ENCODE peak calls at places on chromosomes 6 and 20, in four cellular contexts. U is neural progenitor cell, T is HCT116, L is hepatocyte. Q is an unnamed sample.

GRCh38 chr6:147099974-147100373 is 104.2 kb upstream of the STXBP5 start:
- DNase-seq in T (no peak), L (no peak), U (no peak), Q (no peak)

GRCh38 chr6:43964659-43965570 is 162.3 kb downstream of the MRPL14 start:
- DNase-seq in T (no peak), L (no peak), U (no peak), Q (no peak)

GRCh38 chr6:37077459-37078296 is 72.2 kb downstream of the FGD2 start:
- DNase-seq in U (peak), L (peak), T (no peak), Q (peak)

GRCh38 chr6:163679753-163680152 is 265.2 kb downstream of the QKI start:
- DNase-seq in L (peak), T (no peak), U (no peak), Q (no peak)

GRCh38 chr6:93992976-93993375 is 573.6 kb upstream of the EPHA7 start:
- DNase-seq in L (no peak), U (no peak), T (no peak), Q (no peak)

GRCh38 chr20:21548390-21549035 is 34.6 kb upstream of the NKX2-2 start:
- DNase-seq in U (no peak), T (no peak), L (no peak), Q (no peak)

GRCh38 chr20:63873477-63873971 is 8.5 kb downstream of the TPD52L2 start:
- DNase-seq in T (no peak), L (no peak), U (no peak), Q (no peak)

GRCh38 chr6:56222509-56222908 is 24.9 kb downstream of the COL21A1 start:
- DNase-seq in U (no peak), T (no peak), L (no peak), Q (no peak)

GRCh38 chr6:145036848-145037567 is 698.3 kb downstream of the EPM2A start:
- DNase-seq in T (no peak), L (no peak), U (no peak), Q (peak)

GRCh38 chr6:41546866-41547798 is 951 bp downstream of the FOXP4 start:
- DNase-seq in U (peak), T (no peak), L (peak), Q (peak)

DNA sequence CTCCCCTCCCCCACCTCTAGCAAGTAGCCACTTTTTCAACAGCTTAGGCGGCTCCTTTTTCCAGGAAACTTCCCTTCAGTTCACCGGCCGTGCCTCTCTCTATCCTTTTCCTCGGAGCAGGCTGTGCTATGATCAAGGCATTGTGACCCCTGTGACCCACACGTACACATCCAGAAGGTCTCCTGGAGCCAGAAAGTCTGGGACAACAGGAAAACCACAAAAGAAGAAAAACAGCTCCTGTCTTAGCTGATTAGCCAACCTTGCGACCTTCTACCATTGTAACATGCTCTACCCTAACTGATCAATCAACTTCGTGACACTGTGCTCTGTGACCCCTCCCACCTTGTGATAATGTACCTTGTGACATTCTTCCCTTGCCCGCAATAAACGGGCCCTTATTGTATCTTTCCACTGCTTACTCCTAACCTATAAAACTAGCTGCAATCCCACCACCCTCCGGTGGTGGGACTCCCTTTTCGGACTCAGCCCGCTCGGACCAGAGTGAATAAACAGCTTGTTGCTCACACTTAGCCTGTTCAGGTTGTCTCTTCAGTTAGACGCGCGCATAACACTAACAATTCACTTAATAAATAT is 24.2 kb downstream of the ZNF311 start:
- DNase-seq in T (peak), L (peak), U (peak), Q (peak)
- TF ChIP-seq EZH2phosphoT487 in T (no peak), L (no peak), U (peak), Q (no peak)

DNA sequence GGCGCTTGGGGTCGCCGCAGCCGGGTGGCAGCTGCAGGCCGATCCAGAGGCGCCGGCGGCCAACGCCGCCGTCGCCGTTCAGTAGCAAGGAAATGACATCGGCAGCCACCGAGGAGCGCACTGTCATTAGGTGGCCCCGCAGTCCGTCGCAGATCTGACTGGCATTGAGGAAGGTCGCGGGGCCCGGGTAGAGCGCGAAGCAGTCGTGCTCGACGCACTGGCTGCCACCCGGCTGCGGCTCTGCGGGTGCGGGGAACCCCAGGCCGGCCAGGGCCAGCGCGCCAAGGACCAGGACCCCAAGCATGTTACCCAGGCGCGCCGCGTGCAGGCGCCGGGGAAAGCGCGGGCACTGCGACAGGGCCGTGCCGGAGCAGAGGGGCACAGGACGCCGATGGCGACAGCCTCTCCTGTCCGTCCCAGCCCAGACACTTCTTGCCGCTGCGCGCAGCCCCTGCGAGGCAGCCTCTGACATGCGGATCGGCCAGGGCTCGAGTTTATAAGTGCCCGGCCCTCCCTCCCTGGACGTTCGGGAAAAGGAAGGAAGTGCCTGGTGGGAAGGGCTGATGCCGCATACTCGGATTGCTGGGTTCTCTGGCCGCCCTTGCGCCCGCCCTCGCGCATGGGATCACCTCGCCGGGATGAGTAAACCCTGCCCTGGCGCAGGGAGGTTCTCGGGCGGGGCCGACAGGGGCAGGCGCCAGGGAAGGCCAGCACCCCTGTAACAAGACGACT is at the start of gene THBD:
- DNase-seq in U (peak), L (peak), T (no peak), Q (no peak)
- TF ChIP-seq EZH2phosphoT487 in U (no peak), L (no peak), T (no peak), Q (no peak)

GRCh38 chr6:35719407-35719829 is 17.4 kb upstream of the ARMC12 start:
- DNase-seq in U (no peak), L (no peak), T (no peak), Q (no peak)

GRCh38 chr6:35717449-35718353 is 19.1 kb upstream of the ARMC12 start:
- DNase-seq in T (no peak), U (no peak), L (no peak), Q (no peak)

GRCh38 chr6:35718911-35719381 is 17.9 kb upstream of the ARMC12 start:
- DNase-seq in T (no peak), L (no peak), U (no peak), Q (no peak)

GRCh38 chr6:35716798-35717197 is 20.0 kb upstream of the ARMC12 start:
- DNase-seq in L (no peak), T (no peak), U (no peak), Q (no peak)

GRCh38 chr6:35718354-35718695 is 18.5 kb upstream of the ARMC12 start:
- DNase-seq in T (no peak), U (no peak), L (no peak), Q (no peak)
- TF ChIP-seq EZH2phosphoT487 in T (no peak), U (no peak), L (no peak), Q (no peak)

DNA sequence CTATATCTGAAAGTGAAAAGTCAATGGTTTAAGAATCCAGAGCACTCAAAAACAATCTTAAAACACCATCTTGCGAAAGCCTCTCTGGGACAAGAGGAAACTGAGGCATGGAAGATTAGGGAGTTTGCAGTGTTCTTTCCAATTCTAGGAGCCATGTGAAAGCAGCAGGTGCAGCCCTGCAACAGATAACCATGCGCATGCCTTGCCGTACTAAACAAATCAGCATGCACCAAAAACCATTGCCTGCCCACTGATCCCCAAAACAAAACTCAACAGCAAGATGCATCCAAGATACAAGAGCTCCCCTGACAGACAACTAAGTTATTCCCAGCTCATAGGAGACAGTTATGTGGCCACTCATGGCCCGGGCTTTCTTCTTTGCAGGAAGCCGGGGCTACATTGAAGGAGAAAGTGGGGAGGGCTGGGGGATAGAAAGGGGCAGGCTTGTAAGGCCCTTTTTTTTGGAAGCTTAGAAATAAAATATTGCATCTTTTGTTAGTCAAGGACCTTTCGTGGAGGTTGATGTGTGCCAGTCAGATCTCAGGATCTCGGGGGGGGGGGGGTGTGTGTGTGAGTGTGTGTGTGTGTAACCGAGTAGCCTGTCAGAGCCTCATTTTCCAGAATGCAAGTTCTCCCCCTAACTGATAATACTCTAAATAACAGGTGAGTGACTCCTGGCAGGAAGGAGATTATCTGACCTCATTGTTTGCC is 178.4 kb downstream of the MBOAT1 start:
- DNase-seq in U (peak), T (no peak), L (no peak), Q (no peak)
- TF ChIP-seq EZH2phosphoT487 in U (no peak), T (no peak), L (no peak), Q (no peak)

Q was measured in SK-N-SH.